ENCODE peak calls at places on chromosomes 5 and 9, in nine cellular contexts. J is A549, E is GM12865, F is OCI-LY7, L is HCT116, O is PC-3, M is nephron progenitor cell, S is stomach, K is RWPE1. A is an unnamed sample.
A peak's percentile ranks its signal among the peaks of the same experiment; 100 is the strongest.

GRCh38 chr9:117188394-117188793 is 226.5 kb downstream of the ASTN2 start:
- DNase-seq in J (no peak), L (no peak), E (no peak), O (no peak), S (no peak), F (no peak), M (no peak), K (no peak), A (no peak)

GRCh38 chr9:80707120-80707519 is 982.2 kb downstream of the TLE1 start:
- DNase-seq in O (peak; percentile 63), J (no peak), F (no peak), K (peak; percentile 44), L (no peak), S (no peak), M (no peak), E (no peak), A (no peak)

GRCh38 chr5:60822285-60822556 is 21.8 kb downstream of the ELOVL7 start:
- DNase-seq in E (peak; percentile 42), M (no peak), S (no peak), L (no peak), F (no peak), K (no peak), J (no peak), O (no peak), A (no peak)

GRCh38 chr9:90943341-90943740 is 141.7 kb downstream of the SYK start:
- DNase-seq in O (peak; percentile 53), J (no peak), L (no peak), M (no peak), E (peak; percentile 47), K (peak; percentile 83), F (no peak), S (no peak), A (no peak)

GRCh38 chr5:177594071-177594470 is 2.1 kb downstream of the TMED9 start:
- DNase-seq in O (no peak), F (no peak), S (no peak), L (no peak), E (no peak), J (no peak), M (no peak), K (no peak), A (no peak)

GRCh38 chr5:36607838-36608783 is 1.7 kb downstream of the SLC1A3 start:
- DNase-seq in E (no peak), S (no peak), K (peak; percentile 24), F (no peak), L (no peak), J (no peak), O (peak; percentile 61), M (no peak), A (no peak)

GRCh38 chr5:57173026-57173317 is 887 bp upstream of the GPBP1 start:
- DNase-seq in J (no peak), E (no peak), O (no peak), L (no peak), K (no peak), S (no peak), M (no peak), F (no peak), A (no peak)

GRCh38 chr5:22649076-22649475 is 204.1 kb downstream of the CDH12 start:
- DNase-seq in L (no peak), K (peak; percentile 1), F (no peak), O (peak; percentile 85), J (no peak), M (no peak), S (peak; percentile 55), E (no peak), A (no peak)

DNA sequence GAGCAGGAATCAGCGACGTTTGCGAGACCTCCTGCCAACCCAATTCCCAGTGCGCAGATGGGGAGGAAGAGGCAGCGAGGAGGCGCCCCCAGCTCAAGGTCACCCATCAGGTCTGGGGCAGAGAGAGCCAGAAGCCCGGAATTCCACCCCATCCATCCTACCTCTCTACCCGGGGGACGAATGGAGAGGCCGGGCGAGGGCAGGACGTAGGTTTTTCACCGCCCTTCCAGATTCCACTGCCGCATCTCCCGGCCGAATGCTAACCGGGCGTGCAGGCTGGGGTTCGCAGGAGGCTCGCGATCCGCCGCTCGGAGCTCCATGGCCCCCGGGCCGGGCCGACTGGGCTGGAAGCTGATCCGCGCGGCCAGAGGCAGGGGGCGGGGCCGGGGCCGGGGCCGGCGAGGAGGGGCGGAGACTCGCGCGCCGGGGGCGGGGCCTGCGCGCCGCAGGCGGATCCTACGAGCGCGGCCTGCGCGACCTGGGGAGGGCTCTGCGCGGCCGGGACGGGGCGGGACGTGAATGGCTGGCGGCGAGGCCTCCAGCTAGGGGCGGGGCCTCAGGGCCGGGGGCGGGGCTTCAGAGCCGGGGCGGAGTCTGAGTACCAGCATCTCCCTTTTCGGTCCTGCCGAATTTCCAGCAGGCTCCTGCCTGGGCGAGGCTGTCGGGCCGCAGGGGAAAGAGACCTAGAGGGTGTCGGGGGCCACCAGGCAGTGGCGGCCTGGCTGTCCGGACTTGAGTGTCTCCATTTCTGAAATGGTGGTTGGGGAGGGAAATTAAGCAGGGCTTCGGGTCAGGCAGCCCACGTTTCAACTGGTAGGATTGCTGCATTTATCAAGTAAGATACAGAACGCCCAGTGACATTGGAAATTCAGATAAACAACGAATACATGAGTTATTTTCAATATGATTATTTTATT is at the start of gene ST6GALNAC4:
- DNase-seq in J (peak; percentile 89), K (peak; percentile 98), M (peak; percentile 98), O (peak; percentile 82), S (peak; percentile 97), L (no peak), E (peak; percentile 97), F (peak; percentile 95), A (peak; percentile 95)
- TF ChIP-seq CTCF in J (no peak), K (no peak), M (no peak), O (no peak), S (no peak), L (no peak), E (no peak), F (no peak), A (no peak)

DNA sequence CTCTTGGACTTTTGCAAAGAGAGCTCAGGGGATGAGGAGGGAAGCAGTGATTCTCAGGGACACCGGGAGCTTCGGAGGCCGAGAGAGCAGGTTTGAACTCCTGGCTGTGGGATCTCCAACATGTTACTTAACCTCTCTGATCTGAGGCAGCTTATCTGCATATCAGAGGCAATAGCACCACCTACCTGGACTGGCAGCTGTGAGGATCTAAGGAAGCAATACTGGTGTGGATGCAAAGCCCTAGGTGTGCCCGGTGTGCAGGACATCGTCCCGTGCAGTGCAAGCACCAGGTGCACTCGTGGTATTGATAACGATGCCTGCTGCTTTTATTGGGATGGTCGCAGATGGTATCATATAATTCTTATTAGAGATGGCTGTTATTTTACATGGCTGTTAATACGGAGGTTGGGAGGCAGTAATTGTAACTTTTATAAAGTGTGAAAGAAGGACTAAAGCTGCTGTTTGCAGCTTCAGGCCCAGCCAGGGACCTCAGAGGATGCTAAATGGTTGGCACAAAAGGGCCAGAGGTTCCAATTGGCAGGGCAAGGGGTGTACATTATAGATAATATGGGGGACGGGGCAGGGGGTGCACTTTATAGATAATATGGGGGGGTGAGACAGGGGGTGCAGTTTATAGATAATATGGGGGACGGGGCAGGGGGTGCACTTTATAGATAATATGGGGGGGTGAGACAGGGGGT is 14.9 kb downstream of the COL5A1 start:
- DNase-seq in O (peak; percentile 31), E (no peak), J (peak; percentile 71), M (no peak), F (peak; percentile 18), S (no peak), K (peak; percentile 65), L (peak; percentile 31), A (peak; percentile 29)
- TF ChIP-seq CTCF in O (peak; percentile 42), E (no peak), J (peak; percentile 47), M (no peak), F (peak; percentile 49), S (no peak), K (no peak), L (peak; percentile 21), A (no peak)

DNA sequence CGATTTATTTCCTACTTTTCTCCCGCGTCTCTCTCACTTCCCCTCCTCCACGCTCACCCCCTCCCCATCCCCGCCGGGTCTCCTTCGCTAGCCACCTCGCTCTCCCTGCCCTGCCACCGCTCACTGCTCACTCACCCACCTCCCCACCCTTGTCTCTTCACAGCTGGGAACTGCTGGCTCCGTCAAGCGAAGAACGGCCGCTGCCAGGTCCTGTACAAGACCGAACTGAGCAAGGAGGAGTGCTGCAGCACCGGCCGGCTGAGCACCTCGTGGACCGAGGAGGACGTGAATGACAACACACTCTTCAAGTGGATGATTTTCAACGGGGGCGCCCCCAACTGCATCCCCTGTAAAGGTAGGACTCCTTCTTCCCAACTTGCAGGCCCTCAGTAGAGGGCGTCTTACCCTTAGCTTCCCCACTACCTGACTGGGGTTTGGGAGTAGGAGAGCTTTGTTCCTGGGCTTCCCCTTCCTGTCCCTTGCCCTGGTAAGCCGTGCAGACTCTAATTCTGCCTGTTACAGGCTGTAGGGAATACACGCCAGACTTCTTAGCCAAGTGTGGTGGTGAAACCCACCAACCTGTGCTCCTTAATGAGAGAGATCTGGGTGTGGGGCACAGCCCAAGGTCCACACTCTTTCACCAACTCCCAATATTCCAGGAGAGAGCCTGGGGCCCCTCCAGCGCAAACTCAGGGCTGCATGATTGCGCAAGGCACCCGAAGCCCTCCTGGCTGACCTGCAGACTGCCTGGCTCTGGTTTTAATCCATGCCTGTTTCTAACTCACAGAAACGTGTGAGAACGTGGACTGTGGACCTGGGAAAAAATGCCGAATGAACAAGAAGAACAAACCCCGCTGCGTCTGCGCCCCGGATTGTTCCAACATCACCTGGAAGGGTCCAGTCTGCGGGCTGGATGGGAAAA is 2.5 kb downstream of the FST start:
- DNase-seq in S (peak; percentile 41), K (peak; percentile 35), J (peak; percentile 27), M (peak; percentile 65), O (no peak), L (no peak), E (peak; percentile 29), F (peak; percentile 17), A (peak; percentile 39)
- TF ChIP-seq CTCF in S (no peak), K (peak; percentile 50), J (peak; percentile 40), M (peak; percentile 6), O (peak; percentile 51), L (no peak), E (no peak), F (peak; percentile 59), A (no peak)

GRCh38 chr5:133884525-133885311 is 83.7 kb downstream of the C5orf15 start:
- DNase-seq in J (no peak), L (no peak), M (peak; percentile 68), S (no peak), O (no peak), K (no peak), F (no peak), E (no peak), A (no peak)
- TF ChIP-seq CTCF in J (no peak), L (no peak), M (no peak), S (no peak), O (no peak), K (no peak), F (no peak), E (no peak), A (no peak)

DNA sequence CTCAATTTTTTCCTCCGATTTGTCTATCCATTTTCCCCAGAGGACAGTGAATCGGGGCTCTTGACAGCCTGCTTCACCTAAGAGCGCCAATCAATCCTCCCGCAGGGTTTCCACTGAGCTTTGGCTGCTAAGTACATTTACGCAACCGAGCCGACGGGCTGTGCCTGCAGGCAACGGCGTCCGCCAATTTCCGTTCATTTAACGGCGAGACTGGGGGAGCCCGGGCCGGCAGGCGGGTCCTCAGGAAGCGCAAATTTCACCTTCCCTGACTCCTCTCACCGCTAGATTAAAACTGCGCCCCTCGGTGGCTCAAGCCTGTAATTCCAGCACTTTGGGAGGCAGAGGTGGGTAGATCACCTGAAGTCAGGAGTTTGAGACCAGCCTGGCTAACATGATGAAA is 2.7 kb upstream of the NXNL2 start:
- DNase-seq in M (peak; percentile 58), K (no peak), E (no peak), S (no peak), O (no peak), L (no peak), J (peak; percentile 78), F (no peak), A (peak; percentile 73)
- TF ChIP-seq CTCF in M (no peak), K (no peak), E (no peak), S (no peak), O (peak; percentile 12), L (peak; percentile 0), J (peak; percentile 29), F (no peak), A (peak; percentile 49)